ENCODE peak calls at places on chromosomes 3 and 15, in ten cellular contexts. One of them, this sample, is unnamed.

GRCh38 chr3:8204846-8205624 is 296.6 kb upstream of the LMCD1 start:
- DNase-seq in AML-193: no peak
- DNase-seq in NCI-H1694 treated with DMSO at 0.1 percent for 48 hours: no peak
- DNase-seq in ecto neural progenitor cell: no peak
- DNase-seq in KBM-7: no peak
- DNase-seq in mesenchymal stem cell: peak; percentile 77
- DNase-seq in AG09309: peak; percentile 11
- DNase-seq in RWPE1: peak; percentile 3
- DNase-seq in stimulated activated CD4-positive, alpha-beta T cell treated with anti-CD3 and anti-CD28 coated beads, Interleukin-4, amount 100 ng/mL, for 1 hour: no peak
- DNase-seq in iris pigment epithelial cell: peak; percentile 31
- DNase-seq in this sample: no peak

GRCh38 chr3:52433328-52434060 is 11.4 kb downstream of the SEMA3G start:
- DNase-seq in stimulated activated CD4-positive, alpha-beta T cell treated with anti-CD3 and anti-CD28 coated beads, Interleukin-4, amount 100 ng/mL, for 1 hour: no peak
- DNase-seq in ecto neural progenitor cell: peak; percentile 63
- DNase-seq in AML-193: no peak
- DNase-seq in RWPE1: no peak
- DNase-seq in AG09309: no peak
- DNase-seq in mesenchymal stem cell: no peak
- DNase-seq in KBM-7: no peak
- DNase-seq in NCI-H1694 treated with DMSO at 0.1 percent for 48 hours: no peak
- DNase-seq in iris pigment epithelial cell: no peak
- DNase-seq in this sample: no peak

GRCh38 chr3:147298511-147298982 is 107.8 kb downstream of the ZIC4 start:
- DNase-seq in KBM-7: no peak
- DNase-seq in AML-193: no peak
- DNase-seq in iris pigment epithelial cell: peak; percentile 99
- DNase-seq in NCI-H1694 treated with DMSO at 0.1 percent for 48 hours: no peak
- DNase-seq in mesenchymal stem cell: peak; percentile 99
- DNase-seq in AG09309: peak; percentile 97
- DNase-seq in stimulated activated CD4-positive, alpha-beta T cell treated with anti-CD3 and anti-CD28 coated beads, Interleukin-4, amount 100 ng/mL, for 1 hour: no peak
- DNase-seq in RWPE1: peak; percentile 20
- DNase-seq in ecto neural progenitor cell: no peak
- DNase-seq in this sample: no peak

GRCh38 chr3:104825116-104825515 is 541.6 kb upstream of the ALCAM start:
- DNase-seq in NCI-H1694 treated with DMSO at 0.1 percent for 48 hours: peak; percentile 10
- DNase-seq in AG09309: no peak
- DNase-seq in stimulated activated CD4-positive, alpha-beta T cell treated with anti-CD3 and anti-CD28 coated beads, Interleukin-4, amount 100 ng/mL, for 1 hour: no peak
- DNase-seq in mesenchymal stem cell: no peak
- DNase-seq in AML-193: no peak
- DNase-seq in RWPE1: no peak
- DNase-seq in KBM-7: no peak
- DNase-seq in ecto neural progenitor cell: no peak
- DNase-seq in iris pigment epithelial cell: peak; percentile 24
- DNase-seq in this sample: no peak

GRCh38 chr3:39468108-39468436 is 592 bp downstream of the MOBP start:
- DNase-seq in NCI-H1694 treated with DMSO at 0.1 percent for 48 hours: no peak
- DNase-seq in RWPE1: no peak
- DNase-seq in KBM-7: no peak
- DNase-seq in iris pigment epithelial cell: no peak
- DNase-seq in AG09309: no peak
- DNase-seq in ecto neural progenitor cell: no peak
- DNase-seq in stimulated activated CD4-positive, alpha-beta T cell treated with anti-CD3 and anti-CD28 coated beads, Interleukin-4, amount 100 ng/mL, for 1 hour: no peak
- DNase-seq in mesenchymal stem cell: no peak
- DNase-seq in AML-193: no peak
- DNase-seq in this sample: no peak

GRCh38 chr3:23889401-23889800 is 27.4 kb downstream of the NKIRAS1 start:
- DNase-seq in iris pigment epithelial cell: no peak
- DNase-seq in AG09309: no peak
- DNase-seq in KBM-7: no peak
- DNase-seq in ecto neural progenitor cell: no peak
- DNase-seq in mesenchymal stem cell: no peak
- DNase-seq in stimulated activated CD4-positive, alpha-beta T cell treated with anti-CD3 and anti-CD28 coated beads, Interleukin-4, amount 100 ng/mL, for 1 hour: no peak
- DNase-seq in NCI-H1694 treated with DMSO at 0.1 percent for 48 hours: no peak
- DNase-seq in RWPE1: no peak
- DNase-seq in AML-193: no peak
- DNase-seq in this sample: no peak

GRCh38 chr3:113771993-113772392 is 25.2 kb downstream of the ATP6V1A start:
- DNase-seq in RWPE1: no peak
- DNase-seq in AG09309: no peak
- DNase-seq in stimulated activated CD4-positive, alpha-beta T cell treated with anti-CD3 and anti-CD28 coated beads, Interleukin-4, amount 100 ng/mL, for 1 hour: no peak
- DNase-seq in iris pigment epithelial cell: no peak
- DNase-seq in mesenchymal stem cell: no peak
- DNase-seq in KBM-7: no peak
- DNase-seq in ecto neural progenitor cell: no peak
- DNase-seq in NCI-H1694 treated with DMSO at 0.1 percent for 48 hours: no peak
- DNase-seq in AML-193: no peak
- DNase-seq in this sample: no peak

GRCh38 chr15:99466701-99467337 is 99.0 kb upstream of the MEF2A start:
- DNase-seq in ecto neural progenitor cell: no peak
- DNase-seq in AG09309: no peak
- DNase-seq in iris pigment epithelial cell: peak; percentile 88
- DNase-seq in stimulated activated CD4-positive, alpha-beta T cell treated with anti-CD3 and anti-CD28 coated beads, Interleukin-4, amount 100 ng/mL, for 1 hour: no peak
- DNase-seq in AML-193: no peak
- DNase-seq in mesenchymal stem cell: no peak
- DNase-seq in NCI-H1694 treated with DMSO at 0.1 percent for 48 hours: no peak
- DNase-seq in RWPE1: no peak
- DNase-seq in KBM-7: no peak
- DNase-seq in this sample: no peak

GRCh38 chr3:107927361-107928083 is 163.3 kb downstream of the CD47 start:
- DNase-seq in iris pigment epithelial cell: peak; percentile 83
- DNase-seq in stimulated activated CD4-positive, alpha-beta T cell treated with anti-CD3 and anti-CD28 coated beads, Interleukin-4, amount 100 ng/mL, for 1 hour: peak; percentile 75
- DNase-seq in AML-193: peak; percentile 37
- DNase-seq in KBM-7: peak; percentile 91
- DNase-seq in RWPE1: peak; percentile 76
- DNase-seq in mesenchymal stem cell: peak; percentile 76
- DNase-seq in AG09309: peak; percentile 17
- DNase-seq in ecto neural progenitor cell: peak; percentile 84
- DNase-seq in NCI-H1694 treated with DMSO at 0.1 percent for 48 hours: peak; percentile 33
- DNase-seq in this sample: peak; percentile 81

GRCh38 chr3:142888484-142889262 is at the start of gene PCOLCE2:
- DNase-seq in AML-193: no peak
- DNase-seq in stimulated activated CD4-positive, alpha-beta T cell treated with anti-CD3 and anti-CD28 coated beads, Interleukin-4, amount 100 ng/mL, for 1 hour: peak; percentile 9
- DNase-seq in mesenchymal stem cell: peak; percentile 9
- DNase-seq in RWPE1: peak; percentile 46
- DNase-seq in KBM-7: peak; percentile 79
- DNase-seq in AG09309: no peak
- DNase-seq in iris pigment epithelial cell: peak; percentile 14
- DNase-seq in NCI-H1694 treated with DMSO at 0.1 percent for 48 hours: peak; percentile 71
- DNase-seq in ecto neural progenitor cell: peak; percentile 82
- DNase-seq in this sample: peak; percentile 75

GRCh38 chr15:76174654-76175053 is 114.9 kb downstream of the TMEM266 start:
- DNase-seq in NCI-H1694 treated with DMSO at 0.1 percent for 48 hours: no peak
- DNase-seq in mesenchymal stem cell: no peak
- DNase-seq in AG09309: no peak
- DNase-seq in AML-193: no peak
- DNase-seq in stimulated activated CD4-positive, alpha-beta T cell treated with anti-CD3 and anti-CD28 coated beads, Interleukin-4, amount 100 ng/mL, for 1 hour: no peak
- DNase-seq in KBM-7: no peak
- DNase-seq in ecto neural progenitor cell: no peak
- DNase-seq in iris pigment epithelial cell: no peak
- DNase-seq in RWPE1: no peak
- DNase-seq in this sample: no peak

GRCh38 chr15:69092159-69092558 is 68.3 kb upstream of the GLCE start:
- DNase-seq in stimulated activated CD4-positive, alpha-beta T cell treated with anti-CD3 and anti-CD28 coated beads, Interleukin-4, amount 100 ng/mL, for 1 hour: no peak
- DNase-seq in KBM-7: no peak
- DNase-seq in NCI-H1694 treated with DMSO at 0.1 percent for 48 hours: no peak
- DNase-seq in AML-193: no peak
- DNase-seq in iris pigment epithelial cell: peak; percentile 85
- DNase-seq in AG09309: no peak
- DNase-seq in RWPE1: peak; percentile 90
- DNase-seq in ecto neural progenitor cell: no peak
- DNase-seq in mesenchymal stem cell: peak; percentile 64
- DNase-seq in this sample: no peak

GRCh38 chr3:58234516-58234931 is 3.1 kb upstream of the ABHD6 start:
- DNase-seq in RWPE1: no peak
- DNase-seq in AG09309: no peak
- DNase-seq in iris pigment epithelial cell: peak; percentile 52
- DNase-seq in mesenchymal stem cell: peak; percentile 64
- DNase-seq in KBM-7: no peak
- DNase-seq in NCI-H1694 treated with DMSO at 0.1 percent for 48 hours: peak; percentile 77
- DNase-seq in ecto neural progenitor cell: no peak
- DNase-seq in AML-193: no peak
- DNase-seq in stimulated activated CD4-positive, alpha-beta T cell treated with anti-CD3 and anti-CD28 coated beads, Interleukin-4, amount 100 ng/mL, for 1 hour: no peak
- DNase-seq in this sample: no peak

GRCh38 chr3:184241447-184242296 is 7.1 kb downstream of the ALG3 start:
- DNase-seq in stimulated activated CD4-positive, alpha-beta T cell treated with anti-CD3 and anti-CD28 coated beads, Interleukin-4, amount 100 ng/mL, for 1 hour: no peak
- DNase-seq in mesenchymal stem cell: no peak
- DNase-seq in KBM-7: no peak
- DNase-seq in AG09309: no peak
- DNase-seq in ecto neural progenitor cell: no peak
- DNase-seq in RWPE1: peak; percentile 70
- DNase-seq in AML-193: no peak
- DNase-seq in NCI-H1694 treated with DMSO at 0.1 percent for 48 hours: no peak
- DNase-seq in iris pigment epithelial cell: no peak
- DNase-seq in this sample: no peak

GRCh38 chr3:66367979-66368378 is 132.8 kb downstream of the LRIG1 start:
- DNase-seq in mesenchymal stem cell: no peak
- DNase-seq in AML-193: no peak
- DNase-seq in ecto neural progenitor cell: no peak
- DNase-seq in iris pigment epithelial cell: no peak
- DNase-seq in AG09309: no peak
- DNase-seq in NCI-H1694 treated with DMSO at 0.1 percent for 48 hours: no peak
- DNase-seq in stimulated activated CD4-positive, alpha-beta T cell treated with anti-CD3 and anti-CD28 coated beads, Interleukin-4, amount 100 ng/mL, for 1 hour: no peak
- DNase-seq in RWPE1: no peak
- DNase-seq in KBM-7: no peak
- DNase-seq in this sample: no peak

GRCh38 chr15:90902996-90903732 is at the start of gene MAN2A2:
- DNase-seq in ecto neural progenitor cell: peak; percentile 72
- DNase-seq in iris pigment epithelial cell: no peak
- DNase-seq in NCI-H1694 treated with DMSO at 0.1 percent for 48 hours: peak; percentile 19
- DNase-seq in mesenchymal stem cell: peak; percentile 62
- DNase-seq in stimulated activated CD4-positive, alpha-beta T cell treated with anti-CD3 and anti-CD28 coated beads, Interleukin-4, amount 100 ng/mL, for 1 hour: peak; percentile 82
- DNase-seq in RWPE1: peak; percentile 56
- DNase-seq in AML-193: peak; percentile 51
- DNase-seq in KBM-7: peak; percentile 76
- DNase-seq in AG09309: no peak
- DNase-seq in this sample: peak; percentile 74

GRCh38 chr15:69593981-69594966 is 141.7 kb downstream of the RPLP1 start:
- DNase-seq in AML-193: no peak
- DNase-seq in iris pigment epithelial cell: peak; percentile 58
- DNase-seq in mesenchymal stem cell: no peak
- DNase-seq in NCI-H1694 treated with DMSO at 0.1 percent for 48 hours: peak; percentile 78
- DNase-seq in KBM-7: peak; percentile 19
- DNase-seq in stimulated activated CD4-positive, alpha-beta T cell treated with anti-CD3 and anti-CD28 coated beads, Interleukin-4, amount 100 ng/mL, for 1 hour: no peak
- DNase-seq in RWPE1: peak; percentile 92
- DNase-seq in ecto neural progenitor cell: no peak
- DNase-seq in AG09309: no peak
- DNase-seq in this sample: peak; percentile 79

GRCh38 chr3:185308126-185308754 is 54.4 kb upstream of the EHHADH start:
- DNase-seq in AML-193: peak; percentile 84
- DNase-seq in KBM-7: peak; percentile 88
- DNase-seq in mesenchymal stem cell: peak; percentile 71
- DNase-seq in iris pigment epithelial cell: peak; percentile 70
- DNase-seq in NCI-H1694 treated with DMSO at 0.1 percent for 48 hours: peak; percentile 45
- DNase-seq in RWPE1: peak; percentile 53
- DNase-seq in stimulated activated CD4-positive, alpha-beta T cell treated with anti-CD3 and anti-CD28 coated beads, Interleukin-4, amount 100 ng/mL, for 1 hour: peak; percentile 21
- DNase-seq in ecto neural progenitor cell: peak; percentile 66
- DNase-seq in AG09309: peak; percentile 28
- DNase-seq in this sample: no peak

GRCh38 chr3:123953735-123954134 is 7.3 kb downstream of the CCDC14 start:
- DNase-seq in mesenchymal stem cell: no peak
- DNase-seq in iris pigment epithelial cell: no peak
- DNase-seq in KBM-7: no peak
- DNase-seq in AML-193: no peak
- DNase-seq in RWPE1: no peak
- DNase-seq in NCI-H1694 treated with DMSO at 0.1 percent for 48 hours: no peak
- DNase-seq in stimulated activated CD4-positive, alpha-beta T cell treated with anti-CD3 and anti-CD28 coated beads, Interleukin-4, amount 100 ng/mL, for 1 hour: no peak
- DNase-seq in ecto neural progenitor cell: no peak
- DNase-seq in AG09309: no peak
- DNase-seq in this sample: no peak

GRCh38 chr3:151135548-151136337 is 50.3 kb downstream of the MED12L start:
- DNase-seq in iris pigment epithelial cell: no peak
- DNase-seq in RWPE1: no peak
- DNase-seq in mesenchymal stem cell: no peak
- DNase-seq in NCI-H1694 treated with DMSO at 0.1 percent for 48 hours: no peak
- DNase-seq in ecto neural progenitor cell: no peak
- DNase-seq in AML-193: peak; percentile 30
- DNase-seq in KBM-7: peak; percentile 58
- DNase-seq in AG09309: no peak
- DNase-seq in stimulated activated CD4-positive, alpha-beta T cell treated with anti-CD3 and anti-CD28 coated beads, Interleukin-4, amount 100 ng/mL, for 1 hour: peak; percentile 8
- DNase-seq in this sample: no peak

GRCh38 chr3:43210049-43211027 is 76.0 kb upstream of the SNRK start:
- DNase-seq in ecto neural progenitor cell: no peak
- DNase-seq in NCI-H1694 treated with DMSO at 0.1 percent for 48 hours: no peak
- DNase-seq in RWPE1: no peak
- DNase-seq in stimulated activated CD4-positive, alpha-beta T cell treated with anti-CD3 and anti-CD28 coated beads, Interleukin-4, amount 100 ng/mL, for 1 hour: no peak
- DNase-seq in AG09309: no peak
- DNase-seq in AML-193: no peak
- DNase-seq in iris pigment epithelial cell: no peak
- DNase-seq in mesenchymal stem cell: no peak
- DNase-seq in KBM-7: no peak
- DNase-seq in this sample: no peak

GRCh38 chr15:77012868-77013267 is 17.9 kb downstream of the PSTPIP1 start:
- DNase-seq in AML-193: no peak
- DNase-seq in mesenchymal stem cell: no peak
- DNase-seq in KBM-7: no peak
- DNase-seq in RWPE1: no peak
- DNase-seq in AG09309: no peak
- DNase-seq in ecto neural progenitor cell: no peak
- DNase-seq in iris pigment epithelial cell: no peak
- DNase-seq in stimulated activated CD4-positive, alpha-beta T cell treated with anti-CD3 and anti-CD28 coated beads, Interleukin-4, amount 100 ng/mL, for 1 hour: no peak
- DNase-seq in NCI-H1694 treated with DMSO at 0.1 percent for 48 hours: no peak
- DNase-seq in this sample: no peak

GRCh38 chr3:49013738-49014660 is 4.4 kb downstream of the DALRD3 start:
- DNase-seq in KBM-7: peak; percentile 64
- DNase-seq in stimulated activated CD4-positive, alpha-beta T cell treated with anti-CD3 and anti-CD28 coated beads, Interleukin-4, amount 100 ng/mL, for 1 hour: peak; percentile 54
- DNase-seq in RWPE1: no peak
- DNase-seq in iris pigment epithelial cell: peak; percentile 43
- DNase-seq in NCI-H1694 treated with DMSO at 0.1 percent for 48 hours: no peak
- DNase-seq in mesenchymal stem cell: peak; percentile 50
- DNase-seq in ecto neural progenitor cell: no peak
- DNase-seq in AML-193: peak; percentile 40
- DNase-seq in AG09309: no peak
- DNase-seq in this sample: no peak

GRCh38 chr3:51343918-51344687 is 41.0 kb upstream of the MANF start:
- DNase-seq in ecto neural progenitor cell: no peak
- DNase-seq in RWPE1: no peak
- DNase-seq in stimulated activated CD4-positive, alpha-beta T cell treated with anti-CD3 and anti-CD28 coated beads, Interleukin-4, amount 100 ng/mL, for 1 hour: no peak
- DNase-seq in AG09309: peak; percentile 45
- DNase-seq in iris pigment epithelial cell: peak; percentile 89
- DNase-seq in mesenchymal stem cell: peak; percentile 86
- DNase-seq in KBM-7: no peak
- DNase-seq in AML-193: no peak
- DNase-seq in NCI-H1694 treated with DMSO at 0.1 percent for 48 hours: no peak
- DNase-seq in this sample: no peak

This sample was measured in type B pancreatic cell.